ENCODE peak calls at places on chromosomes 7 and 10, in five cellular contexts. R, O, T, M and C are unnamed samples.
A peak's percentile ranks its signal among the peaks of the same experiment; 100 is the strongest.

GRCh38 chr7:16719699-16720098 is 33.9 kb upstream of the TSPAN13 start:
- DNase-seq in R (no peak), O (no peak), T (no peak), M (peak; percentile 33), C (no peak)

GRCh38 chr10:96992721-96993120 is 160.6 kb downstream of the LCOR start:
- DNase-seq in R (no peak), O (no peak), T (no peak), M (no peak), C (no peak)

GRCh38 chr7:92621026-92621540 is 30.9 kb upstream of the FAM133B start:
- DNase-seq in R (peak; percentile 84), O (peak; percentile 74), T (peak; percentile 61), M (peak; percentile 95), C (peak; percentile 64)

GRCh38 chr10:98269435-98269912 is 1.5 kb upstream of the LOXL4 start:
- DNase-seq in R (peak; percentile 88), O (no peak), T (no peak), M (peak; percentile 63), C (no peak)

GRCh38 chr10:47374611-47375536 is 9.2 kb downstream of the ZNF488 start:
- DNase-seq in R (no peak), O (no peak), T (no peak), M (peak; percentile 71), C (no peak)

GRCh38 chr7:28473567-28474266 is 61.4 kb downstream of the CREB5 start:
- DNase-seq in R (no peak), O (no peak), T (no peak), M (no peak), C (no peak)

GRCh38 chr10:67477868-67478267 is 218.1 kb downstream of the CTNNA3 start:
- DNase-seq in R (no peak), O (no peak), T (no peak), M (no peak), C (no peak)

GRCh38 chr7:93265220-93265619 is 33.1 kb downstream of the VPS50 start:
- DNase-seq in R (no peak), O (no peak), T (no peak), M (no peak), C (no peak)

GRCh38 chr10:43055991-43056567 is 20.8 kb upstream of the RET start:
- DNase-seq in R (no peak), O (no peak), T (no peak), M (no peak), C (no peak)

GRCh38 chr7:141355057-141355456 is 196.2 kb upstream of the AGK start:
- DNase-seq in R (peak; percentile 59), O (no peak), T (no peak), M (peak; percentile 39), C (no peak)

GRCh38 chr7:44189286-44189992 is at the start of gene GCK:
- DNase-seq in R (no peak), O (no peak), T (no peak), M (no peak), C (no peak)

GRCh38 chr7:134196439-134196838 is 69.3 kb downstream of the LRGUK start:
- DNase-seq in R (no peak), O (no peak), T (no peak), M (no peak), C (no peak)

GRCh38 chr7:105963038-105963667 is at the start of gene CDHR3:
- DNase-seq in R (peak; percentile 47), O (no peak), T (no peak), M (no peak), C (no peak)

GRCh38 chr7:107044347-107045194 is at the start of gene PRKAR2B:
- DNase-seq in R (peak; percentile 92), O (peak; percentile 75), T (peak; percentile 70), M (peak; percentile 60), C (peak; percentile 65)